ENCODE peak calls at places on chromosome 1, in nine cellular contexts. P, M, V, K, U, O, T, B and Q are unnamed samples. For H3K4me1, the result is how much of the 10 kb centered on the place peaks cover.

GRCh38 chr1:181251001-181251712 is 162.7 kb downstream of the IER5 start:
- DNase-seq in P (no peak), M (peak), V (no peak), K (no peak), U (no peak), O (no peak), T (no peak), B (no peak), Q (no peak)

GRCh38 chr1:225808136-225808535 is 1.8 kb upstream of the EPHX1 start:
- DNase-seq in P (no peak), M (no peak), V (no peak), K (no peak), U (no peak), O (no peak), T (no peak), B (no peak), Q (no peak)

GRCh38 chr1:66206563-66207154 is 327.3 kb upstream of the SGIP1 start:
- DNase-seq in P (no peak), M (no peak), V (no peak), K (no peak), U (no peak), O (no peak), T (no peak), B (no peak), Q (no peak)

GRCh38 chr1:41954533-41954944 is 35.8 kb upstream of the HIVEP3 start:
- DNase-seq in P (no peak), M (no peak), V (peak), K (no peak), U (no peak), O (peak), T (no peak), B (no peak), Q (no peak)

GRCh38 chr1:84759756-84760155 is 69.5 kb upstream of the SSX2IP start:
- DNase-seq in P (no peak), M (no peak), V (no peak), K (no peak), U (no peak), O (no peak), T (no peak), B (no peak), Q (no peak)

GRCh38 chr1:210246447-210246846 is 13.9 kb downstream of the SERTAD4 start:
- DNase-seq in P (no peak), M (no peak), V (no peak), K (no peak), U (no peak), O (no peak), T (no peak), B (peak), Q (no peak)

GRCh38 chr1:2452583-2453315 is 23.3 kb upstream of the PLCH2 start:
- DNase-seq in P (no peak), M (no peak), V (no peak), K (no peak), U (no peak), O (no peak), T (no peak), B (peak), Q (no peak)

GRCh38 chr1:220818421-220819173 is 31.9 kb downstream of the MTARC1 start:
- DNase-seq in P (no peak), M (no peak), V (peak), K (no peak), U (no peak), O (no peak), T (no peak), B (peak), Q (peak)

GRCh38 chr1:234755449-234755863 is 145.5 kb upstream of the IRF2BP2 start:
- DNase-seq in P (peak), M (peak), V (no peak), K (peak), U (peak), O (no peak), T (no peak), B (peak), Q (no peak)

GRCh38 chr1:153633161-153633746 is 612 bp upstream of the CHTOP start:
- DNase-seq in P (no peak), M (no peak), V (no peak), K (peak), U (no peak), O (no peak), T (no peak), B (no peak), Q (no peak)

GRCh38 chr1:191634801-191635520 is 523.3 kb upstream of the RGS18 start:
- DNase-seq in P (no peak), M (no peak), V (no peak), K (no peak), U (no peak), O (no peak), T (no peak), B (no peak), Q (no peak)

DNA sequence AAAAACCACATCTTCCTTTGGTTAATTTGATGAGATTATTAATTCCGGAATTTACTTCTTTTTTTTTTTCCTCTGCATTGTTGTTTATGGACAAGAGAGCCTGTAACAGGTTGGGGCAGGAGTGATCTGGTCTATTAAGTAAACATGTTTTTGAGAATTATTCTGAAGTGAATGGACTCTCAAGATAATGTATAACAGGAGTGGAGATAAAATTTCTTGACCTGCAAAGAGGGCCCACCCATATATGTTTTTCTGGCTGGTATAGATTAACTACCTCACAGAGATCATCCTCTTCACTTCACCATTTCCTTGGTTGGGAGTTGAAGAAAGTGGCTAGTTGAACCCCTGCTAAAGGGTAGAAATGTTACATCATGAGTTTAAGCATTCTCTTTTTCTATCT is 10.7 kb downstream of the DDI2 start:
- DNase-seq in P (no peak), M (no peak), V (no peak), K (no peak), U (no peak), O (no peak), T (no peak), B (no peak), Q (no peak)
- H3K27ac ChIP-seq in P (no peak), M (no peak), V (no peak), K (no peak), U (no peak), O (no peak), T (no peak), B (no peak), Q (no peak)

GRCh38 chr1:22952694-22953391 is 19.8 kb downstream of the LACTBL1 start:
- DNase-seq in P (no peak), M (no peak), V (peak), K (no peak), U (no peak), O (no peak), T (no peak), B (no peak), Q (no peak)

GRCh38 chr1:22953392-22954141 is 19.1 kb downstream of the LACTBL1 start:
- DNase-seq in P (no peak), M (no peak), V (peak), K (no peak), U (no peak), O (no peak), T (no peak), B (no peak), Q (no peak)

GRCh38 chr1:22958556-22958955 is 14.1 kb downstream of the LACTBL1 start:
- DNase-seq in P (no peak), M (no peak), V (no peak), K (no peak), U (no peak), O (no peak), T (no peak), B (no peak), Q (no peak)

GRCh38 chr1:22957066-22957465 is 15.6 kb downstream of the LACTBL1 start:
- DNase-seq in P (no peak), M (no peak), V (no peak), K (no peak), U (no peak), O (no peak), T (no peak), B (no peak), Q (no peak)

DNA sequence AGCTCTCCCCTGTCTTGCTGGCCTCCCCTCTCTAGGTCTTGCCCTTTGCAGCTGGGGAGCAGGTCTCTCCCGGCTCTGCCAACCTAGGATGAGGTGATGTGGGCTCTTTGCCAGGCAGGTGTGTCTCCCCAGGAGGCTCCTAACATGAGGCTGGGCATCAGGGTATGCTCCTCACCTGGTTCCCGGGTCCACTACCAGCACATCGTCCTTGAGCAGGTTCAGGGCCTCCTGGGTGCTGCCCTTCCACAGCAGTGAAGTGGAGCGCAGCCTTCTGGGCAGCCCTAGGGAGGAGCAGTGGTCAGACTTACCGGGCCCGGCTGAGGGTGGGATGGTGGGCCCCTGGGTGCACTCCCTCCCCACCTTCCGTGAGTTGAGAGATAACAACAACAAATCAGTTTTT is 17.5 kb downstream of the LACTBL1 start:
- DNase-seq in P (no peak), M (no peak), V (no peak), K (no peak), U (no peak), O (no peak), T (no peak), B (no peak), Q (no peak)
- H3K4me1 ChIP-seq in P (under half), M (under half), V (under half), K (under half), U (under half), O (under half), T (under half), B (under half), Q (under half)

GRCh38 chr1:185343306-185343705 is 26.3 kb upstream of the IVNS1ABP start:
- DNase-seq in P (no peak), M (no peak), V (no peak), K (no peak), U (no peak), O (no peak), T (no peak), B (no peak), Q (no peak)
- H3K27ac ChIP-seq in P (no peak), M (no peak), V (no peak), K (no peak), U (no peak), O (no peak), T (no peak), B (no peak), Q (no peak)

DNA sequence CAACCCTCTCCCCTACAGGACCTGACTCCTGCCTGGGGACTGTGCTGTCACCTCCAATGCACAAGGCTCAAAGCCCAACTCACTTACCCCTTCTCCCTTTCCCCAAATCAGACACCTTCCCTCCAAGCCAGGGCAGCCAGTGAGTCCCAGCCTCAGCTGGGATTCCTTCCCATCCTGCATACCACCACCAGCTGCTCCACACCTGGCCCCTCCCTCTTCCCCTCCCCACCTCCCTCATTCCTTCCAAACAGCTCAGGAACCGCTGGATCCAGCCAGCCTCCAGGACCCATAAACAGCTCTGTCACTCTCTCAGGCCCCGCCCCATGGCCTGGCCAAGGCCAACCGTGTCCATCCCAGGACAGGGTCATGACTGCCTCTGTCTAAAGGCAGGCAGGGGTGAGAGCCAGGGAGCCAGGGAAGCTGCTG is 41.4 kb downstream of the ACOT7 start:
- DNase-seq in P (no peak), M (no peak), V (peak), K (no peak), U (no peak), O (no peak), T (no peak), B (no peak), Q (peak)
- H3K4me1 ChIP-seq in P (under half), M (half or more), V (under half), K (under half), U (under half), O (half or more), T (under half), B (under half), Q (under half)

GRCh38 chr1:53344921-53345838 is 17.3 kb upstream of the LRP8 start:
- DNase-seq in P (no peak), M (peak), V (peak), K (no peak), U (peak), O (no peak), T (no peak), B (peak), Q (no peak)

GRCh38 chr1:53349369-53349705 is 21.5 kb upstream of the LRP8 start:
- DNase-seq in P (no peak), M (no peak), V (peak), K (no peak), U (peak), O (no peak), T (no peak), B (peak), Q (no peak)

GRCh38 chr1:53348491-53349368 is 20.9 kb upstream of the LRP8 start:
- DNase-seq in P (no peak), M (peak), V (peak), K (no peak), U (peak), O (no peak), T (no peak), B (peak), Q (no peak)

GRCh38 chr1:53346007-53346813 is 18.3 kb upstream of the LRP8 start:
- DNase-seq in P (no peak), M (peak), V (peak), K (no peak), U (peak), O (no peak), T (no peak), B (peak), Q (no peak)

GRCh38 chr1:53346814-53347176 is 18.9 kb upstream of the LRP8 start:
- DNase-seq in P (no peak), M (peak), V (peak), K (no peak), U (peak), O (no peak), T (no peak), B (peak), Q (no peak)
- H3K27ac ChIP-seq in P (no peak), M (no peak), V (no peak), K (no peak), U (no peak), O (no peak), T (no peak), B (no peak), Q (no peak)

DNA sequence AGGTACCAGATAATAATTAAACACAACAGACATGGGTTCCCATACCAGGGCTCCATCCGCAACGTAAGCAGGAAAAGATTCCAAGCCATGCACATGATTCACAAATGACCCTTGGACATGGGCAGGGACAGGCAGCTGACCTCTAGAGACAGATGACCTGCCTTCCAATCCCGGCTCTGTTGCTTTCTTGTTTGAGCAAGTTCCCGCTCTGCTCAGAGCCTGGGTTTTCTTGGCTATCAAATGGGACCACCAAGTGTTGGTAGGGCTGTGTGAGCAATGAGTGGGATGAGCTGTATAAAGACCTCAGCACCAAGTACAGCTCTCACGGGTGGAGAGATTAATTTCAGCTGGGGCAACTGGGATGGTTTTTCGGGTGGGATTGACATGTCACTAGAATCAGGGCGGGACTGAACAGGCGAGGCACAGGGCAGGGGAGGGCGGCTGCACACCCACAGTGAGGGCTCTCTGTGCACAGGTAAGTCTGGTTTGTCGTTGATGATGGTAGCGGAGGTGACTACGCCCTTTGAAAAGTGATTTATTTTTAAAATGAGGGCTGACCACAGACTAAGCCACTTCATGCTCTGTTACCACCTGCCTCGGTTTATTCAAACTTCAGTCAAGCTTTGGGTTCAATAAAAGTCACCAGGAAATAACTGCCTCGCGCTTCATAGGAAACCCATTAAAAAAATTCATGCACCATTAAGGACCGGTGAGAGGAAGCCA is 57.5 kb upstream of the IFFO2 start:
- DNase-seq in P (no peak), M (no peak), V (no peak), K (no peak), U (peak), O (no peak), T (no peak), B (no peak), Q (no peak)
- H3K4me1 ChIP-seq in P (under half), M (under half), V (under half), K (under half), U (under half), O (under half), T (under half), B (under half), Q (under half)

GRCh38 chr1:185775505-185775904 is 41.3 kb downstream of the HMCN1 start:
- DNase-seq in P (no peak), M (no peak), V (no peak), K (no peak), U (no peak), O (no peak), T (peak), B (no peak), Q (no peak)
- H3K27ac ChIP-seq in P (no peak), M (no peak), V (no peak), K (no peak), U (no peak), O (no peak), T (no peak), B (no peak), Q (no peak)